ENCODE peak calls at places on chromosomes 3 and 15, in nine cellular contexts. N is stomach, Y is sigmoid colon, F is GM12878, O is H1, W is esophagus muscularis mucosa, E is transverse colon, S is HepG2, X is K562. Q is an unnamed sample.

GRCh38 chr15:94177112-94177511 is 54.2 kb upstream of the MCTP2 start:
- DNase-seq in N (no peak), Y (no peak), F (no peak), O (no peak), W (no peak), E (no peak), S (no peak), X (no peak), Q (no peak)

GRCh38 chr15:47762621-47763020 is 45.3 kb downstream of the SEMA6D start:
- DNase-seq in N (no peak), Y (no peak), F (no peak), O (no peak), W (no peak), E (no peak), S (no peak), X (no peak), Q (no peak)

GRCh38 chr15:42360535-42361112 is 1.3 kb downstream of the CAPN3 start:
- DNase-seq in N (no peak), Y (no peak), F (no peak), O (no peak), W (no peak), E (no peak), S (no peak), X (no peak), Q (no peak)

GRCh38 chr3:146187334-146187950 is 26.5 kb upstream of the PLOD2 start:
- DNase-seq in N (no peak), Y (no peak), F (no peak), O (no peak), W (no peak), E (no peak), S (no peak), X (no peak), Q (no peak)

GRCh38 chr3:179020112-179020511 is 51.5 kb downstream of the ZMAT3 start:
- DNase-seq in N (no peak), Y (no peak), F (no peak), O (no peak), W (no peak), E (no peak), S (no peak), X (no peak), Q (no peak)

GRCh38 chr3:100231668-100232067 is 29.1 kb upstream of the TBC1D23 start:
- DNase-seq in N (no peak), Y (no peak), F (no peak), O (no peak), W (peak), E (no peak), S (no peak), X (no peak), Q (no peak)

GRCh38 chr3:158702815-158703481 is 29.3 kb downstream of the RARRES1 start:
- DNase-seq in N (no peak), Y (no peak), F (no peak), O (no peak), W (no peak), E (no peak), S (no peak), X (no peak), Q (no peak)

GRCh38 chr3:127588675-127589577 is 1.6 kb downstream of the TPRA1 start:
- DNase-seq in N (no peak), Y (no peak), F (no peak), O (no peak), W (no peak), E (no peak), S (peak), X (peak), Q (no peak)

GRCh38 chr3:122520861-122521260 is 6.1 kb upstream of the KPNA1 start:
- DNase-seq in N (no peak), Y (no peak), F (no peak), O (no peak), W (no peak), E (no peak), S (peak), X (no peak), Q (no peak)

GRCh38 chr3:157079677-157080369 is 80.1 kb downstream of the CCNL1 start:
- DNase-seq in N (peak), Y (no peak), F (no peak), O (peak), W (no peak), E (no peak), S (no peak), X (no peak), Q (no peak)

GRCh38 chr3:144107923-144108322 is 136.3 kb downstream of the DIPK2A start:
- DNase-seq in N (no peak), Y (no peak), F (no peak), O (no peak), W (no peak), E (no peak), S (no peak), X (no peak), Q (no peak)

GRCh38 chr3:18237251-18238005 is 187.7 kb downstream of the SATB1 start:
- DNase-seq in N (no peak), Y (no peak), F (no peak), O (no peak), W (no peak), E (no peak), S (no peak), X (no peak), Q (no peak)

GRCh38 chr3:54556630-54557029 is 371.2 kb downstream of the LRTM1 start:
- DNase-seq in N (no peak), Y (no peak), F (no peak), O (no peak), W (no peak), E (no peak), S (no peak), X (no peak), Q (no peak)

GRCh38 chr3:141561426-141562034 is 74.7 kb downstream of the RASA2 start:
- DNase-seq in N (no peak), Y (no peak), F (no peak), O (no peak), W (no peak), E (peak), S (peak), X (peak), Q (no peak)

GRCh38 chr3:45205126-45205525 is 21.0 kb downstream of the TMEM158 start:
- DNase-seq in N (no peak), Y (no peak), F (no peak), O (no peak), W (no peak), E (no peak), S (no peak), X (no peak), Q (no peak)

GRCh38 chr3:49460188-49460885 is 9.7 kb upstream of the DAG1 start:
- DNase-seq in N (no peak), Y (no peak), F (no peak), O (no peak), W (no peak), E (no peak), S (no peak), X (no peak), Q (no peak)

GRCh38 chr15:90463381-90463780 is 66.3 kb upstream of the CRTC3 start:
- DNase-seq in N (no peak), Y (no peak), F (no peak), O (no peak), W (no peak), E (no peak), S (no peak), X (no peak), Q (no peak)

GRCh38 chr3:9855594-9855993 is 11.8 kb upstream of the RPUSD3 start:
- DNase-seq in N (no peak), Y (no peak), F (no peak), O (no peak), W (no peak), E (no peak), S (no peak), X (no peak), Q (no peak)

GRCh38 chr3:9846931-9847488 is 3.2 kb upstream of the RPUSD3 start:
- DNase-seq in N (no peak), Y (no peak), F (no peak), O (no peak), W (no peak), E (no peak), S (no peak), X (no peak), Q (no peak)

DNA sequence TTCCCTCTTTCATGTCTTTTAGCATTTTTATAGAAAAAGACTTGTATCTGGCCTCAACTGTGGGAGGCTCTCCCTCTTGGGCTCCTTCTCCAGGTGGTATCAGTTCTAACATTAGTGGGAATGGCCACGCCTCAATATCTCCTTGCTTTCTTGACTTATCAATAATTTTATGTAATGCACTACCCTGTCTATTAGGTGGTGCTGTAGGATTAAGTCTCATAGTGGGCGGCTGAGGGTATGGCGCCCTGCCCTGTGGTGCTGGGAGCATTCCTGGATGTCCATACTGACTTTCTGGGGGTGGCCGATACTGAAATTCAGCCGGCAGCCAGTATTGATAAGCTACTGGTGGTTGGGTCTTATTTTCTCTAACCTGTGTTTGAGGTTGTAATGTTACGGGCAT is 8.7 kb upstream of the RPUSD3 start:
- DNase-seq in N (no peak), Y (no peak), F (no peak), O (no peak), W (no peak), E (no peak), S (no peak), X (no peak), Q (no peak)
- TF ChIP-seq EP300 in N (no peak), Y (no peak), F (no peak), O (no peak), W (no peak), E (no peak), S (no peak), X (no peak), Q (no peak)

GRCh38 chr3:163768048-163768447 is 1310.2 kb downstream of the SI start:
- DNase-seq in N (no peak), Y (no peak), F (no peak), O (no peak), W (no peak), E (no peak), S (no peak), X (no peak), Q (no peak)
- TF ChIP-seq POLR2AphosphoS5 in N (no peak), Y (no peak), F (no peak), O (no peak), W (no peak), E (no peak), S (no peak), X (no peak), Q (no peak)

GRCh38 chr15:62297933-62298332 is 132.8 kb upstream of the C2CD4B start:
- DNase-seq in N (no peak), Y (no peak), F (no peak), O (no peak), W (no peak), E (no peak), S (no peak), X (no peak), Q (no peak)

GRCh38 chr15:62298811-62299210 is 133.7 kb upstream of the C2CD4B start:
- DNase-seq in N (no peak), Y (no peak), F (no peak), O (no peak), W (no peak), E (no peak), S (no peak), X (no peak), Q (no peak)

GRCh38 chr15:62299541-62299940 is 134.5 kb upstream of the C2CD4B start:
- DNase-seq in N (no peak), Y (no peak), F (no peak), O (no peak), W (no peak), E (no peak), S (no peak), X (no peak), Q (no peak)

GRCh38 chr15:62306851-62307504 is 141.9 kb upstream of the C2CD4B start:
- DNase-seq in N (peak), Y (peak), F (no peak), O (no peak), W (no peak), E (peak), S (peak), X (peak), Q (no peak)

GRCh38 chr15:62301993-62302665 is 137.0 kb upstream of the C2CD4B start:
- DNase-seq in N (no peak), Y (no peak), F (no peak), O (no peak), W (no peak), E (no peak), S (no peak), X (no peak), Q (peak)
- TF ChIP-seq POLR2A in N (no peak), Y (no peak), F (no peak), O (no peak), W (no peak), E (no peak), S (no peak), X (no peak), Q (no peak)

DNA sequence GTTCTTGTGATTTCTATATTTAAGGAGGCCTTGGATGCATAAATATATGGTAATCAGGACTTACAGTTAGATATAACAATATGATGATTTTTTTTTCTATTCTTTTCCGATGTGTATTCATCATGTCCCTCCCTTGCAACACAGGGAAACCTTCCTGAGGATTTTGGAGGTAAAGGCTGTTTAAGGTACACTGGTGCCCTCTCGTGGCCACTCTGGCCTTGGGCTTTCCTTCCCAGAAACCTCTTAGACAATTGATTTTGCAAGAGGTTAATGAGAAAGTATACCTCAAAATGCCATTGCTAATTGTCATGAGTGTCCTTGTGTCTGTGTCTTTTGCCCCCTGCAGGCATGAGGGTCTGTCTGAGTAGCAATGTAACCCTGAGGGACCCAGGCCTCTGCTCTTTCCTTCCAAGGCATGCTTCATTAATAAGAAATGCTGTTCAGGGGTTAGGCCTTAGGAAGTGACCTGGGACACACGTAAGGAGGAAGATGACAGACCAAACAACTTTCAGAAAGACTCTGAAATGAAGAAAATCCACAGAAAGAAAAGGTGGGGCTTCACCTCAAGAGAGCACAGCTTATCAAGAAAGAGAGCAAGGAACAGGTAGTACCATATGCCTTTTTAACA is 70.3 kb upstream of the PPP2R3A start:
- DNase-seq in N (peak), Y (peak), F (peak), O (peak), W (no peak), E (peak), S (peak), X (peak), Q (peak)
- TF ChIP-seq EP300 in N (no peak), Y (no peak), F (no peak), O (no peak), W (no peak), E (no peak), S (no peak), X (no peak), Q (no peak)

DNA sequence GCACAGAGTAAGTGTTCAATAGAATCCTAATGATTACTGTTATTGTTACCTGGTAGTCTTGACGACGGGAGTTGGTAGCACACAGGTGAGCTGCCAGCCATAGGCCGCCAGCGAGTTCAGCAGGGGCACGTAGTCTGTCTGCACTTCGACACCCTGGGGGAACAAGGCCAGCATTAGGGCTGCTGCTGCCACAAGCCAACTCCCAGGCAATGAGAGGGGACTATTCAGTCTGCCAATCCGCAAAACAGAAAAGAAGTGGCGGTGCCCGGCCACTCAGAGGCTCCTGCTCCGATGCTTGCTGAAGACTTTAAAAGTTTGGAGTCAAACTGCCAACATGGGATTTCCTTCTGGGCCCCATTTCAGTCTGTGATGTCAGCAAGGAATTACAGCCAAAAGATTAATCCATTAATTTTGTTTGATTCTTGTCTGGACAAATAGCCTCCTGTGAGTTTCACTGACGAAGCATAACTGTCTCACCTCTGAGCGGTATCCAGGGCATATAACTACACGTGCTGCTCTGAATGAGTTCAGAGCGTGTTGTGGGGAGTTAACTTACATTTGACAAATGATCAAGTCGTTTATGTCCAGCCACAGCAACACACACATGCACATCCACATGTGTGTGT is 61.8 kb downstream of the OXNAD1 start:
- DNase-seq in N (no peak), Y (no peak), F (no peak), O (no peak), W (no peak), E (no peak), S (no peak), X (no peak), Q (no peak)
- TF ChIP-seq POLR2AphosphoS5 in N (no peak), Y (no peak), F (peak), O (no peak), W (peak), E (no peak), S (no peak), X (no peak), Q (no peak)

GRCh38 chr3:187737401-187738088 is 7.7 kb downstream of the BCL6 start:
- DNase-seq in N (peak), Y (peak), F (no peak), O (peak), W (peak), E (peak), S (no peak), X (peak), Q (peak)

GRCh38 chr3:187735383-187735782 is 9.9 kb downstream of the BCL6 start:
- DNase-seq in N (no peak), Y (no peak), F (no peak), O (no peak), W (no peak), E (no peak), S (no peak), X (no peak), Q (no peak)

GRCh38 chr3:187738089-187738399 is 7.2 kb downstream of the BCL6 start:
- DNase-seq in N (no peak), Y (no peak), F (no peak), O (no peak), W (no peak), E (no peak), S (no peak), X (no peak), Q (no peak)

GRCh38 chr3:187735837-187736236 is 9.4 kb downstream of the BCL6 start:
- DNase-seq in N (no peak), Y (no peak), F (no peak), O (no peak), W (no peak), E (no peak), S (no peak), X (no peak), Q (no peak)

DNA sequence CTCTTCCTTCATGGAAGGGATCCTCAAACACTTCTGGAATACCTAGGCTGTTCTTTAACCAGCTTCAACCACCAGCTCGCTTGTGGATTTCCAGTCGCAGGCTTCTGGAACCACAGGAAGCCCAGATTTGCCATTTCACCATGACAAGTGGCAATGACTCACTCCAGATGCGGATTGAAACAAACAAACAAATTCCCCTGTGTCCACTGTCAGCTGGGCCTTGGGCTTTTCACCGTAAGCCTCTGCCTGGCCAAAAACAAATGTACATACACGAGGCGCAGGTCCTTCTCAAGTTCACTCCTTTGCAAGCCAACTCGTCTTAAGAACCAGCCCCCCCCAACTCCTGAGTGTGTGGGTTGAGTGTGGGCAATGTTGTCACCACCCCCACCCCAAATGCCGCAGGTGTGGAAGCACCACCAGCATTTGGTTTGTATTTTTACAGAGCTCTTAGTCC is 8.8 kb downstream of the BCL6 start:
- DNase-seq in N (no peak), Y (no peak), F (no peak), O (no peak), W (no peak), E (no peak), S (no peak), X (no peak), Q (no peak)
- TF ChIP-seq POLR2A in N (no peak), Y (no peak), F (no peak), O (no peak), W (peak), E (no peak), S (no peak), X (no peak), Q (no peak)

DNA sequence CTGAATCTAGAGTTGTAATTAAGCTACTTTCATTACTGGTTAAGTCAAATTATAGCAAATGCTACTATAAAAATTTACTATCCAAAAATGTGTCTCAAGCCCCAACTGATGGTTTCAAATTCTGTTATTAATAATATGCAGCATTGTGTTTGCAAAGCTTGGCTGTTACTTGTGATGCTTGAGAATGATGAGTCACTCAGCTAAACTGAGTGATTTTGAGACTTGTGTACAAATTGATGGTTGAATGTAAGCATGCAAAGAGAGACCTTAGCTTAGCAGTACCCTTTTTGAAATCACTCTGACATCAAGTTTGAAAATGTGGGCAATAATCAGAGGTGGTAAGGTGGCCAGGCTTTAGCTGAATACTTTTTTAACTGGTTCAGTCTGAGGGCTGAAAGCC is 27.6 kb downstream of the OPA1 start:
- DNase-seq in N (no peak), Y (no peak), F (peak), O (no peak), W (no peak), E (no peak), S (no peak), X (no peak), Q (no peak)
- TF ChIP-seq EP300 in N (no peak), Y (no peak), F (peak), O (no peak), W (no peak), E (no peak), S (no peak), X (no peak), Q (no peak)

GRCh38 chr3:63993653-63994079 is 29.6 kb downstream of the PSMD6 start:
- DNase-seq in N (peak), Y (peak), F (no peak), O (peak), W (no peak), E (peak), S (peak), X (peak), Q (peak)
- TF ChIP-seq POLR2AphosphoS5 in N (no peak), Y (no peak), F (no peak), O (no peak), W (peak), E (no peak), S (no peak), X (no peak), Q (no peak)